ENCODE peak calls at places on chromosome 1, in four cellular contexts. G is ovary, E is A549, W is H1. T is an unnamed sample.

GRCh38 chr1:116574581-116575291 is 3.9 kb upstream of the CD58 start:
- DNase-seq in G (peak), W (no peak), E (peak), T (peak)

GRCh38 chr1:162009501-162010174 is 14.0 kb downstream of the OLFML2B start:
- DNase-seq in G (no peak), E (no peak), W (no peak), T (no peak)

GRCh38 chr1:16012590-16013219 is 5.1 kb downstream of the HSPB7 start:
- DNase-seq in W (peak), G (peak), E (peak), T (peak)

GRCh38 chr1:204369006-204369726 is 9.4 kb upstream of the PLEKHA6 start:
- DNase-seq in G (no peak), W (no peak), E (no peak), T (no peak)

GRCh38 chr1:6111571-6111970 is 65.9 kb downstream of the KCNAB2 start:
- DNase-seq in E (no peak), G (no peak), W (no peak), T (peak)

GRCh38 chr1:179825201-179825600 is 52.4 kb downstream of the TOR1AIP2 start:
- DNase-seq in G (peak), W (no peak), E (no peak), T (no peak)

GRCh38 chr1:65001238-65001792 is 35.0 kb upstream of the JAK1 start:
- DNase-seq in E (no peak), G (peak), W (no peak), T (peak)

GRCh38 chr1:244969355-244970235 is 105.3 kb upstream of the HNRNPU start:
- DNase-seq in G (peak), W (no peak), E (peak), T (peak)

GRCh38 chr1:226548281-226549093 is at the start of gene STUM:
- DNase-seq in W (no peak), G (peak), E (no peak), T (peak)

GRCh38 chr1:153553691-153554608 is 4.9 kb upstream of the S100A3 start:
- DNase-seq in E (no peak), G (no peak), W (no peak), T (peak)

GRCh38 chr1:185565314-185565713 is 168.9 kb upstream of the HMCN1 start:
- DNase-seq in E (peak), G (no peak), W (no peak), T (no peak)

GRCh38 chr1:221796700-221797099 is 54.8 kb upstream of the DUSP10 start:
- DNase-seq in G (no peak), W (no peak), E (no peak), T (no peak)

GRCh38 chr1:48649880-48650279 is 126.8 kb downstream of the BEND5 start:
- DNase-seq in W (no peak), E (no peak), G (no peak), T (no peak)

GRCh38 chr1:19640363-19641316 is 3.5 kb upstream of the NBL1 start:
- DNase-seq in G (no peak), E (peak), W (no peak), T (peak)

GRCh38 chr1:222021124-222021523 is 279.2 kb upstream of the DUSP10 start:
- DNase-seq in E (no peak), G (no peak), W (no peak), T (no peak)

GRCh38 chr1:244319283-244320132 is 132.2 kb downstream of the ADSS2 start:
- DNase-seq in W (no peak), E (no peak), G (no peak), T (no peak)

GRCh38 chr1:197927908-197928665 is 10.9 kb downstream of the LHX9 start:
- DNase-seq in W (no peak), E (no peak), G (no peak), T (no peak)

GRCh38 chr1:8629241-8630091 is 188.0 kb downstream of the RERE start:
- DNase-seq in E (no peak), W (no peak), G (no peak), T (no peak)
- TF ChIP-seq POLR2A in E (no peak), W (no peak), G (no peak), T (no peak)

GRCh38 chr1:29343908-29344307 is 107.6 kb downstream of the PTPRU start:
- DNase-seq in G (no peak), E (no peak), W (no peak), T (peak)

GRCh38 chr1:29343476-29343875 is 107.2 kb downstream of the PTPRU start:
- DNase-seq in E (no peak), G (no peak), W (no peak), T (no peak)

GRCh38 chr1:29346573-29346972 is 110.3 kb downstream of the PTPRU start:
- DNase-seq in E (no peak), W (no peak), G (no peak), T (peak)

GRCh38 chr1:29342351-29342750 is 106.0 kb downstream of the PTPRU start:
- DNase-seq in W (no peak), E (no peak), G (no peak), T (peak)

GRCh38 chr1:29344336-29344735 is 108.0 kb downstream of the PTPRU start:
- DNase-seq in W (no peak), G (no peak), E (no peak), T (peak)
- TF ChIP-seq EP300 in W (no peak), G (no peak), E (no peak), T (no peak)

GRCh38 chr1:8425781-8426161 is 107.9 kb downstream of the SLC45A1 start:
- DNase-seq in G (no peak), E (no peak), W (no peak), T (no peak)
- TF ChIP-seq POLR2A in G (no peak), E (no peak), W (no peak), T (no peak)

GRCh38 chr1:40450491-40451237 is 388 bp downstream of the ZFP69B start:
- DNase-seq in G (no peak), E (peak), W (no peak), T (no peak)
- TF ChIP-seq EP300 in G (no peak), E (no peak), W (no peak), T (no peak)

GRCh38 chr1:38004284-38005101 is 821 bp downstream of the FHL3 start:
- DNase-seq in E (no peak), G (no peak), W (no peak), T (no peak)

GRCh38 chr1:38006008-38006828 is 904 bp upstream of the FHL3 start:
- DNase-seq in E (no peak), G (no peak), W (no peak), T (no peak)

GRCh38 chr1:38003261-38004250 is 1.8 kb downstream of the FHL3 start:
- DNase-seq in W (no peak), E (no peak), G (no peak), T (no peak)

GRCh38 chr1:38009088-38009840 is 3.3 kb upstream of the UTP11 start:
- DNase-seq in W (no peak), G (no peak), E (no peak), T (peak)

DNA sequence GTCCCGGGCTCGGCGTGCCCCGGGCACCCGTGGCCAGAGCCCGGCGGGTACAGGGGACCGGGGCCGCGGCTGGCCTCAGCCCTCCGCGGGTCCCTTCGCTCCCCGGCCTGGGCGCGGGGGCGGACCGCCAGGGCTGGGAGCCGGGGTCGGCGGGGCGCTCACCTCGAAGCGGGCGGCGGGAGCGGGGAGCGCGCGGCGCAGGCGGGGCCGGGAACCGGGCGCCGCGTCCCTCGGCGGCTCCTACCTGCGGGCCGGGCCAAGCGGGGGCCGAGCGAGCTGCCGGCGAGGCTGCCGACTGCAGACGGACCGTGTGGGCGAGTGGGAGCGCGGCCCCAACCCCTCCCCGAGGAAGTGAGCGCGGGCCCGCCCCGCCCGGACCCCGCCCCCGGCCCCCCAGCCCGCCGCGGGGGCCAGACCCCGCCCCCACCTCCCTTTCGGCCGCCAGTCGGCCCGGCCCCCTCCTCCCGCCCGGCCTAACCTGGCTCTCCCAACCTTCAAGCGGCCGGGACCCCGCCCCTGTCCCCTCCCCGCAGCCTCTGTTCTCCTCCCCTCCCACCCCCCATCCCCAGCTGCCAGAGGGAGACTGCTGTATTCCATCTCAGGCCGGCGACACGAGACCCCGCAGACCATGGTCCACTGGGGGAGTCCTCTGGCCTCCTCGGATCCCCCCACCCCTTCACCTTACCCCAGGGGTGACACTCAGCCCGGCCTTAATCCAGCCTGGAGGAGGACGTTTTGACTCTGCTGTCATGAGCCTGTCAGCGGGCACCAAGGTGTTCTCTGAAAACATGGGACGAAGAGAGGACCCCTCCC is at the start of gene FHL3:
- DNase-seq in W (no peak), G (peak), E (no peak), T (peak)
- TF ChIP-seq POLR2A in W (no peak), G (no peak), E (peak), T (no peak)

DNA sequence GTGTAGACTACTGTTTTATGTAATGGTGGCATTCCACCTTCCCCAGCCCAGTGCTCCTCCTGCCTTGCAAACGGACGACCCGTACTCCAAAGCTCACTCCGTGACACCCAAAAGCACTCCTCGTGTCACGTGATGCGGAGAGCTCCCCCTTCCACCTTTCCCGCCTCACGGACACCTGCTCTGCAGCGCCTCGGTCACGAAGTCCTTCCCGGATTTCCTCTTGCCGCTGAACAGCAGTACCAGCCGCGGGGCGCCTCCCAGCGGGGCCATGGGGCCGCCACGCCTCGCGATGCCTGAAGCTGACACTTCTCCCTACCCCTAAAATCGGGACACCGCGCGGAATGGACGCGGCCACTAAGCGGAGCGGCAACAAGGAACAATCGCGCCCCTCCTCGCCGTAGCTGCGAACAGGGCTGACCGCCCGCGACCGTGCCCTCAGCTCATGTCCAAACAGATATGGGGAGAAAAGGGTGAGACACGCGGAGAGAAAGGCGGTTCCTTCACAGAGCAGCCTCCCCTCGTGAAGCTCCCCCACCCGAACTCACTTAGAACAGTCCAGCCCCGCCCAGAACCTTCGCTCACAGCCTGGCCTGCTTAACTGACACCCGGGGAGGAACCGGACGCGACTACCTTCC is at the start of gene PMVK:
- DNase-seq in G (peak), W (peak), E (peak), T (peak)
- TF ChIP-seq EP300 in G (no peak), W (no peak), E (no peak), T (no peak)

DNA sequence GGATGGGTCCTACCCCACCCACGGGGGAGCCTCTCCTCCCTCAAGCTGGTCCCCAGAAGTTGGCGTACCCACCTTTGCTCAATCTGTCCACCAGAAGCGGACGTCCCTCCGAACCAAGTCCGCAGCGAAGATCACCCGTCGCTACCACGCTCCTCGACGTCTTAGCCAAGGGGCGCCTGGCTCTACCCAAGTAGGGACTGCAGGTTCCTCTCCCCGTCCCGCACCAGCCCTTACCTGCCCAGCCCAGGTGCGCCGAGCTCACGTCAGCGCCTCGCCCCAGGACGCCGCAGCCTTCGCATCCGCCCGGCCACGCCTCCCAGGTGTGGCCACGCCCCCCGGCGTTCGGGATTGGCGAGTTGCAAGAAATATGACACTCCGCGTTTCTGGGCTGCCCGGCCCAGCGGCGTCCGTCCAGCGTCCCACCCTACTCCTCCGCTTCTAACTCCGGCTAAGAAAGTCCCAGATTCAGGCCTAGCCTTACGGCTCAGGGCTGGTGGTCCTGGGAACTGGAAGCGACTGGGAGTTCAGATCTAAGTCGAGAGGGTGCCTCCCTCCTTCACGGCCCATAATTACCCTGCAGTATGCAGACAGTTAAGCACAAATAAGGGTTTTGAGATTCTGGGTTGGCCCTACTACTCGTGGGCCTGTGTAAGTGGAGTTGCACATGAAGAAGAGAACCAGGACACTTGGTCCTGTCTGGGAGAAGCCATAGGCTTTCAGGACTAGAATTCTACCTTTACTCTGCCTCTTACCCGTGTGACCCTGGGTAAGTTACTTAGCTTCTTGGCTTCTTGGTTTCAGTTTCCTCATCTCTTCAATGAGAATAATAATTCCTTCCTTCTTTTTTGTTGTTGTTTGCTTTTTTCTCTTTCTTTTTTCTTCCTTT is at the start of gene IRF6:
- DNase-seq in E (peak), W (peak), G (peak), T (peak)
- TF ChIP-seq POLR2A in E (no peak), W (peak), G (peak), T (peak)

DNA sequence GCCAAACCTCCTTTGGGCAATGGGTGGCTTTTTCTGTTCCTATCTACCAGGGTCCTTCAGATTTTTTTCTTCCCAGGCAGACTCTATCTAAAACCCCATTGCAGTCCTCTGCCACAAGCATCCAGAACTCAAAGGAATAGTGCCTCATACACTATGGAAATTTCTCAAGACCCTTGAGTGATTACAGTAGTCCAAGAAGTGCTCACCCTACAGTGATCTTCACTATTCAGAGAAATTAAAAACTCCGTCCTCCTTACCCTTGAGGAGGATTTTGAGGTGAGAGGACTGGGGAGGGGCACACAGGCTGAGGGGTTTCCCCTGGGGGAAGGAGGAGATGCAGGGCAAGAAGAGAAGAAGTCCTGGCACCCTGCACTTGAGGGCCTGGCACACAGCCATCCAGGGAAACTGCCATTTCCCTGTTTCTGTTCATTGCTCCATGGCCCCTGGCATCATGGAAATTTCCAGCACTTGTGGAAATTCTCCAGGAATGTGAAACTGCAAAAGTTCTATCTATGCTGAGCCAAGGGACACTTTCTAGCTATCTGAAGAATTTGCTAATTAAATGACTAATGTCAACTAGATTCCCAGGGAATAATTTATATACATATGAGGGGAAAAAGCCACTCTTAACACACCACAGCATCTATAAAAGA is 102.5 kb upstream of the ATP1B1 start:
- DNase-seq in E (peak), W (no peak), G (no peak), T (peak)
- TF ChIP-seq EP300 in E (no peak), W (no peak), G (no peak), T (no peak)